ENCODE peak calls at places on chromosome X, in seven cellular contexts. M is neural crest cell, I is BJ, E is left lung, D is AG09309, L is endothelial cell, B is heart right ventricle. T is an unnamed sample.

GRCh38 chrX:27728291-27728690 is 79.5 kb upstream of the MAGEB10 start:
- DNase-seq in M (no peak), I (no peak), E (no peak), D (no peak), L (no peak), B (no peak), T (no peak)

GRCh38 chrX:40279762-40280161 is 182.0 kb upstream of the BCOR start:
- DNase-seq in M (no peak), I (no peak), E (no peak), D (no peak), L (no peak), B (no peak), T (no peak)

GRCh38 chrX:115679460-115679859 is 118.5 kb downstream of the PLS3 start:
- DNase-seq in M (no peak), I (no peak), E (no peak), D (no peak), L (no peak), B (no peak), T (no peak)

GRCh38 chrX:144335402-144335801 is 451.5 kb downstream of the UBE2NL start:
- DNase-seq in M (no peak), I (no peak), E (no peak), D (no peak), L (no peak), B (no peak), T (no peak)

GRCh38 chrX:38975368-38975767 is 174.1 kb downstream of the MID1IP1 start:
- DNase-seq in M (no peak), I (no peak), E (no peak), D (no peak), L (no peak), B (no peak), T (no peak)

GRCh38 chrX:37383313-37383712 is 34.1 kb downstream of the PRRG1 start:
- DNase-seq in M (no peak), I (no peak), E (no peak), D (no peak), L (no peak), B (no peak), T (no peak)

GRCh38 chrX:66074920-66075879 is 35.3 kb upstream of the VSIG4 start:
- DNase-seq in M (no peak), I (no peak), E (peak), D (no peak), L (no peak), B (peak), T (no peak)

GRCh38 chrX:31039327-31039711 is 32.5 kb downstream of the FTHL17 start:
- DNase-seq in M (no peak), I (no peak), E (no peak), D (no peak), L (no peak), B (no peak), T (no peak)

GRCh38 chrX:69493193-69493592 is 10.9 kb upstream of the NALF2 start:
- DNase-seq in M (peak), I (no peak), E (no peak), D (no peak), L (peak), B (peak), T (no peak)

GRCh38 chrX:132576945-132577344 is 88.1 kb upstream of the MBNL3 start:
- DNase-seq in M (no peak), I (no peak), E (no peak), D (no peak), L (no peak), B (no peak), T (no peak)

GRCh38 chrX:48511561-48511960 is 2.8 kb downstream of the PORCN start:
- DNase-seq in M (no peak), I (no peak), E (no peak), D (no peak), L (peak), B (no peak), T (no peak)

GRCh38 chrX:153474718-153475117 is 4.3 kb upstream of the HAUS7 start:
- DNase-seq in M (peak), I (no peak), E (peak), D (no peak), L (no peak), B (peak), T (peak)

GRCh38 chrX:70022608-70023007 is 27.1 kb downstream of the AWAT2 start:
- DNase-seq in M (no peak), I (no peak), E (no peak), D (no peak), L (no peak), B (no peak), T (no peak)

GRCh38 chrX:153781428-153782047 is 697 bp downstream of the SRPK3 start:
- DNase-seq in M (no peak), I (no peak), E (no peak), D (no peak), L (no peak), B (no peak), T (no peak)

GRCh38 chrX:46683023-46683422 is 75.9 kb downstream of the SLC9A7 start:
- DNase-seq in M (no peak), I (no peak), E (no peak), D (no peak), L (no peak), B (no peak), T (no peak)

GRCh38 chrX:153642313-153642654 is 4.7 kb upstream of the DUSP9 start:
- DNase-seq in M (no peak), I (no peak), E (no peak), D (no peak), L (no peak), B (no peak), T (no peak)

GRCh38 chrX:132732236-132732635 is 226.2 kb downstream of the HS6ST2 start:
- DNase-seq in M (no peak), I (no peak), E (no peak), D (no peak), L (no peak), B (no peak), T (no peak)

GRCh38 chrX:1281511-1281910 is 12.9 kb downstream of the CSF2RA start:
- DNase-seq in M (no peak), I (peak), E (no peak), D (peak), L (no peak), B (no peak), T (no peak)

GRCh38 chrX:49163555-49164419 is 1.2 kb downstream of the MAGIX start:
- DNase-seq in M (peak), I (peak), E (peak), D (no peak), L (peak), B (peak), T (peak)

GRCh38 chrX:153685751-153686676 is 1.7 kb upstream of the SLC6A8 start:
- DNase-seq in M (no peak), I (no peak), E (no peak), D (no peak), L (no peak), B (no peak), T (no peak)

GRCh38 chrX:64570204-64570603 is 175.0 kb upstream of the MTMR8 start:
- DNase-seq in M (no peak), I (no peak), E (no peak), D (no peak), L (no peak), B (no peak), T (no peak)
- TF ChIP-seq CTCF in M (peak), I (no peak), E (no peak), D (peak), L (peak), B (no peak), T (no peak)

GRCh38 chrX:151155234-151155633 is 21.1 kb upstream of the GPR50 start:
- DNase-seq in M (no peak), I (no peak), E (no peak), D (no peak), L (no peak), B (no peak), T (no peak)

GRCh38 chrX:151151668-151152267 is 24.6 kb upstream of the GPR50 start:
- DNase-seq in M (no peak), I (no peak), E (no peak), D (peak), L (no peak), B (no peak), T (no peak)

DNA sequence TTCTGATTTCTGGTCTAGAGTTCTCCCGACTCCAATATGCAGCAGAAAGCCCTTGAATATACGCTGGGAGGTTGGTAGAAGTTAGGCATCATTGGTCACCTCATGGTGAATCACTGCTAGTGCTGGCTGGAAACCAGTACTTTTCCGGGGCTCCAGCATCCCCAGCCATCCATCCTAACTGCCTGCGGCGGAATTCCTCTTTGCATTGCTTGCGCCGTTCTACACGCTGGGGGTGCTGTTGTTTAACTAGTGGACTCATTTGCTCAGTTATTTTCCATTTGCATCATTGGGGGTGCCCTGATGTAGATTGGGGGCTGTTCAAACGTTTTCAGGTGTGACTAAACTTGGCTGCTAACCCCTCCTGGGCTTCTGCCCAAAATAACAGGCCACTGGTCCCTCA is 23.3 kb upstream of the GPR50 start:
- DNase-seq in M (peak), I (no peak), E (no peak), D (peak), L (peak), B (no peak), T (no peak)
- TF ChIP-seq CTCF in M (peak), I (peak), E (no peak), D (peak), L (no peak), B (peak), T (no peak)

DNA sequence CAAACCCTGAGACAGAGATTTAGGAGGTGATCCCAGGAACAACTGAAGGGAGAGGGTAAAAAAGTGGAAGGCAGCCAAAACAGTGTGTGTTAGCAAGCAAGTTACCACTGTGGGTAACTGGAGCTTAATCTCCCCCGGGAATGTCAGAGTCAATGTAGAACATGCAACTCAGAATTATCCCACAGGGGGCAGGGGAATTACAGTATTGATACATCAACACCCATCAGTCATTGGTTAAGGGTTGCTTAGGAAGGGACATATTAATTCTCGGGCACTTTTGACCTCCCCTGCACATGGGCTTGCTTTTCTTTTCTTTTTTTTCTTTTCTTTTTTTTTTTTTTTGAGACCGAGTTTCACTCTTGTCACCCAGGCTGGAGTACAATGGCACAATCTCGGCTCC is 29.3 kb downstream of the CXorf58 start:
- DNase-seq in M (no peak), I (no peak), E (no peak), D (no peak), L (no peak), B (no peak), T (no peak)
- TF ChIP-seq CTCF in M (no peak), I (no peak), E (no peak), D (no peak), L (no peak), B (no peak), T (no peak)

DNA sequence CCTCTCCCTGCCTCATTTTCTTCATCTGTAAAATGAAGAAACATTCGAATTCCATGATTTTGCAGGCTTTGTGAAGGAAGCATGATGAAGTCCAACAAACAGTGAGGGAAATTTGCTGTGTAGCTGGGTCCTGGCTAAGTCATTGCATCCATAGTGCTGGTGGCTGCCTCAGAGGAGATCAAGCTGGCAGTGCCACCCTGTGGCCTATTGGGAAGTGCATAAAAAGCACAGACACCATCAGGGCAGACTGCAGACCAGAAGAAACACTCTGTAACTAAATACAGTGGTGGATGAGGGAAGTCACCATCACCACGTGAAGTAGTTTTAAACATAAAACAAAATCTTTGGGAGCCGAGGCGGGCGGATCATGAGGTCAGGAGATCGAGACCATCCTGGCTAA is 40.7 kb upstream of the DDX3X start:
- DNase-seq in M (no peak), I (no peak), E (no peak), D (no peak), L (no peak), B (no peak), T (no peak)
- TF ChIP-seq CTCF in M (peak), I (no peak), E (no peak), D (peak), L (no peak), B (peak), T (no peak)

GRCh38 chrX:53171356-53171755 is 53.7 kb downstream of the KDM5C start:
- DNase-seq in M (no peak), I (no peak), E (no peak), D (no peak), L (no peak), B (no peak), T (no peak)
- TF ChIP-seq CTCF in M (no peak), I (no peak), E (no peak), D (no peak), L (no peak), B (no peak), T (no peak)

DNA sequence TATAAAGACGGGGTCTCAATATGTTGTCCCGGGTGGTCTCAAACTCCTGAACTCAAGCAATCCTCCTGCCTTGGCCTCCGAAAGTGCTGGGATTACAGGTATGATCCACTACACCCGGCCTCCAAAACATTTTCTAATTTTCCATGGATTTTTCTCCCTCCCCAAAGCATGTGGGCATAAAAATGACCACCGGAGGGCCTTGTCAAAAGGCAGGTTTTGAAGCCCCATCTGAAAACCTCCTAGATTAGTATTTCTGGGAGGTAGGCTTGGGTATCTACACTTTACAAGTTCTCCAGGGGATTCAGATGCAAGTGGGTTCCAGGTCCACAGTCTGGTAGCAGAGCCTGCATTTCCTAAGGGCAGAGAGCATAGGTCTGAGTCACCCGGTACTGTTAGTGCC is 1.4 kb upstream of the GPR173 start:
- DNase-seq in M (no peak), I (no peak), E (no peak), D (no peak), L (no peak), B (no peak), T (no peak)
- TF ChIP-seq CTCF in M (peak), I (peak), E (no peak), D (peak), L (peak), B (no peak), T (no peak)

T was measured in activated B cell treated with CpG ODN at 0.5 μM for 24 hours.